ENCODE peak calls at places on chromosomes 5 and 9, in ten cellular contexts. One of them, this sample, is unnamed.

GRCh38 chr5:173679909-173680626 is 63.6 kb upstream of the BOD1 start:
- DNase-seq in mammary epithelial cell: no peak
- DNase-seq in fibroblast of the aortic adventitia: no peak
- DNase-seq in BE2C: no peak
- DNase-seq in GM20000: no peak
- DNase-seq in neural crest cell: no peak
- DNase-seq in mesothelial cell of epicardium: no peak
- DNase-seq in lung: no peak
- DNase-seq in GM13977: no peak
- DNase-seq in suprapubic skin: no peak
- DNase-seq in this sample: no peak

GRCh38 chr9:22817181-22817580 is 370.6 kb downstream of the DMRTA1 start:
- DNase-seq in GM13977: no peak
- DNase-seq in lung: no peak
- DNase-seq in BE2C: no peak
- DNase-seq in mesothelial cell of epicardium: no peak
- DNase-seq in suprapubic skin: no peak
- DNase-seq in neural crest cell: no peak
- DNase-seq in fibroblast of the aortic adventitia: peak
- DNase-seq in GM20000: no peak
- DNase-seq in mammary epithelial cell: no peak
- DNase-seq in this sample: no peak

GRCh38 chr5:101390317-101390908 is 487.3 kb upstream of the ST8SIA4 start:
- DNase-seq in lung: no peak
- DNase-seq in suprapubic skin: no peak
- DNase-seq in GM20000: peak
- DNase-seq in fibroblast of the aortic adventitia: peak
- DNase-seq in mesothelial cell of epicardium: no peak
- DNase-seq in BE2C: peak
- DNase-seq in mammary epithelial cell: peak
- DNase-seq in neural crest cell: peak
- DNase-seq in GM13977: no peak
- DNase-seq in this sample: no peak

GRCh38 chr9:111108946-111109345 is 70.7 kb upstream of the LPAR1 start:
- DNase-seq in fibroblast of the aortic adventitia: peak
- DNase-seq in lung: no peak
- DNase-seq in GM20000: no peak
- DNase-seq in GM13977: no peak
- DNase-seq in neural crest cell: no peak
- DNase-seq in mesothelial cell of epicardium: no peak
- DNase-seq in BE2C: no peak
- DNase-seq in mammary epithelial cell: peak
- DNase-seq in suprapubic skin: no peak
- DNase-seq in this sample: no peak

GRCh38 chr5:173764321-173765029 is 123.7 kb upstream of the CPEB4 start:
- DNase-seq in mammary epithelial cell: peak
- DNase-seq in BE2C: peak
- DNase-seq in mesothelial cell of epicardium: no peak
- DNase-seq in neural crest cell: peak
- DNase-seq in suprapubic skin: peak
- DNase-seq in fibroblast of the aortic adventitia: peak
- DNase-seq in lung: peak
- DNase-seq in GM13977: no peak
- DNase-seq in GM20000: no peak
- DNase-seq in this sample: no peak

GRCh38 chr9:127854169-127854833 is at the start of gene ENG:
- DNase-seq in GM20000: no peak
- DNase-seq in GM13977: no peak
- DNase-seq in suprapubic skin: peak
- DNase-seq in fibroblast of the aortic adventitia: peak
- DNase-seq in mesothelial cell of epicardium: no peak
- DNase-seq in lung: peak
- DNase-seq in neural crest cell: peak
- DNase-seq in BE2C: peak
- DNase-seq in mammary epithelial cell: peak
- DNase-seq in this sample: peak

GRCh38 chr5:16508730-16509531 is 43.3 kb upstream of the ZNF622 start:
- DNase-seq in BE2C: no peak
- DNase-seq in mesothelial cell of epicardium: no peak
- DNase-seq in suprapubic skin: no peak
- DNase-seq in lung: peak
- DNase-seq in GM20000: no peak
- DNase-seq in GM13977: no peak
- DNase-seq in fibroblast of the aortic adventitia: peak
- DNase-seq in mammary epithelial cell: peak
- DNase-seq in neural crest cell: no peak
- DNase-seq in this sample: no peak

GRCh38 chr9:1231998-1232919 is 182.1 kb downstream of the DMRT2 start:
- DNase-seq in mammary epithelial cell: peak
- DNase-seq in GM13977: no peak
- DNase-seq in lung: peak
- DNase-seq in mesothelial cell of epicardium: no peak
- DNase-seq in GM20000: no peak
- DNase-seq in neural crest cell: no peak
- DNase-seq in fibroblast of the aortic adventitia: peak
- DNase-seq in suprapubic skin: peak
- DNase-seq in BE2C: no peak
- DNase-seq in this sample: no peak

GRCh38 chr5:175844174-175844573 is 27.2 kb upstream of the CPLX2 start:
- DNase-seq in lung: no peak
- DNase-seq in GM20000: no peak
- DNase-seq in mesothelial cell of epicardium: no peak
- DNase-seq in neural crest cell: no peak
- DNase-seq in BE2C: no peak
- DNase-seq in GM13977: no peak
- DNase-seq in fibroblast of the aortic adventitia: no peak
- DNase-seq in mammary epithelial cell: no peak
- DNase-seq in suprapubic skin: no peak
- DNase-seq in this sample: no peak

GRCh38 chr5:82197550-82197949 is 80.6 kb downstream of the RPS23 start:
- DNase-seq in mesothelial cell of epicardium: no peak
- DNase-seq in GM20000: no peak
- DNase-seq in suprapubic skin: no peak
- DNase-seq in BE2C: no peak
- DNase-seq in GM13977: no peak
- DNase-seq in lung: no peak
- DNase-seq in fibroblast of the aortic adventitia: no peak
- DNase-seq in mammary epithelial cell: no peak
- DNase-seq in neural crest cell: no peak
- DNase-seq in this sample: no peak

GRCh38 chr9:134895849-134896833 is 15.5 kb downstream of the FCN2 start:
- DNase-seq in GM13977: no peak
- DNase-seq in lung: no peak
- DNase-seq in suprapubic skin: no peak
- DNase-seq in mammary epithelial cell: peak
- DNase-seq in fibroblast of the aortic adventitia: peak
- DNase-seq in GM20000: no peak
- DNase-seq in mesothelial cell of epicardium: peak
- DNase-seq in neural crest cell: no peak
- DNase-seq in BE2C: peak
- DNase-seq in this sample: no peak

GRCh38 chr5:43155394-43156096 is 34.8 kb downstream of the ZNF131 start:
- DNase-seq in lung: no peak
- DNase-seq in BE2C: no peak
- DNase-seq in suprapubic skin: no peak
- DNase-seq in GM13977: no peak
- DNase-seq in mesothelial cell of epicardium: no peak
- DNase-seq in neural crest cell: no peak
- DNase-seq in fibroblast of the aortic adventitia: no peak
- DNase-seq in GM20000: no peak
- DNase-seq in mammary epithelial cell: no peak
- DNase-seq in this sample: no peak

GRCh38 chr5:172868924-172869565 is 35.0 kb downstream of the ERGIC1 start:
- DNase-seq in BE2C: peak
- DNase-seq in neural crest cell: no peak
- DNase-seq in GM13977: no peak
- DNase-seq in fibroblast of the aortic adventitia: peak
- DNase-seq in suprapubic skin: peak
- DNase-seq in mammary epithelial cell: peak
- DNase-seq in lung: peak
- DNase-seq in mesothelial cell of epicardium: no peak
- DNase-seq in GM20000: no peak
- DNase-seq in this sample: no peak

GRCh38 chr5:160181965-160182622 is 47.2 kb upstream of the FABP6 start:
- DNase-seq in suprapubic skin: no peak
- DNase-seq in GM20000: no peak
- DNase-seq in neural crest cell: no peak
- DNase-seq in mesothelial cell of epicardium: no peak
- DNase-seq in fibroblast of the aortic adventitia: no peak
- DNase-seq in mammary epithelial cell: no peak
- DNase-seq in lung: no peak
- DNase-seq in GM13977: no peak
- DNase-seq in BE2C: no peak
- DNase-seq in this sample: peak

GRCh38 chr5:14123551-14123950 is 19.6 kb upstream of the TRIO start:
- DNase-seq in GM13977: no peak
- DNase-seq in BE2C: no peak
- DNase-seq in mammary epithelial cell: no peak
- DNase-seq in mesothelial cell of epicardium: no peak
- DNase-seq in neural crest cell: no peak
- DNase-seq in GM20000: no peak
- DNase-seq in lung: no peak
- DNase-seq in suprapubic skin: no peak
- DNase-seq in fibroblast of the aortic adventitia: no peak
- DNase-seq in this sample: no peak
- TF ChIP-seq CTCF in GM13977: no peak
- TF ChIP-seq CTCF in BE2C: no peak
- TF ChIP-seq CTCF in mammary epithelial cell: no peak
- TF ChIP-seq CTCF in mesothelial cell of epicardium: no peak
- TF ChIP-seq CTCF in neural crest cell: no peak
- TF ChIP-seq CTCF in GM20000: no peak
- TF ChIP-seq CTCF in lung: no peak
- TF ChIP-seq CTCF in suprapubic skin: no peak
- TF ChIP-seq CTCF in fibroblast of the aortic adventitia: no peak
- TF ChIP-seq CTCF in this sample: no peak

GRCh38 chr5:41122459-41122858 is 51.3 kb upstream of the MROH2B start:
- DNase-seq in GM13977: no peak
- DNase-seq in GM20000: no peak
- DNase-seq in lung: no peak
- DNase-seq in mammary epithelial cell: no peak
- DNase-seq in mesothelial cell of epicardium: no peak
- DNase-seq in suprapubic skin: no peak
- DNase-seq in neural crest cell: no peak
- DNase-seq in fibroblast of the aortic adventitia: no peak
- DNase-seq in BE2C: no peak
- DNase-seq in this sample: no peak
- TF ChIP-seq CTCF in GM13977: no peak
- TF ChIP-seq CTCF in GM20000: no peak
- TF ChIP-seq CTCF in lung: no peak
- TF ChIP-seq CTCF in mammary epithelial cell: no peak
- TF ChIP-seq CTCF in mesothelial cell of epicardium: no peak
- TF ChIP-seq CTCF in suprapubic skin: no peak
- TF ChIP-seq CTCF in neural crest cell: no peak
- TF ChIP-seq CTCF in fibroblast of the aortic adventitia: no peak
- TF ChIP-seq CTCF in BE2C: peak
- TF ChIP-seq CTCF in this sample: no peak

GRCh38 chr5:150389759-150390256 is 22.9 kb downstream of the CD74 start:
- DNase-seq in BE2C: no peak
- DNase-seq in GM20000: no peak
- DNase-seq in mammary epithelial cell: no peak
- DNase-seq in fibroblast of the aortic adventitia: no peak
- DNase-seq in suprapubic skin: no peak
- DNase-seq in lung: no peak
- DNase-seq in mesothelial cell of epicardium: no peak
- DNase-seq in neural crest cell: no peak
- DNase-seq in GM13977: no peak
- DNase-seq in this sample: no peak
- TF ChIP-seq CTCF in BE2C: no peak
- TF ChIP-seq CTCF in GM20000: no peak
- TF ChIP-seq CTCF in mammary epithelial cell: no peak
- TF ChIP-seq CTCF in fibroblast of the aortic adventitia: no peak
- TF ChIP-seq CTCF in suprapubic skin: no peak
- TF ChIP-seq CTCF in lung: no peak
- TF ChIP-seq CTCF in mesothelial cell of epicardium: no peak
- TF ChIP-seq CTCF in neural crest cell: no peak
- TF ChIP-seq CTCF in GM13977: no peak
- TF ChIP-seq CTCF in this sample: no peak

GRCh38 chr9:136614967-136615623 is 47.6 kb upstream of the EGFL7 start:
- DNase-seq in BE2C: no peak
- DNase-seq in lung: no peak
- DNase-seq in mesothelial cell of epicardium: no peak
- DNase-seq in suprapubic skin: no peak
- DNase-seq in fibroblast of the aortic adventitia: no peak
- DNase-seq in mammary epithelial cell: no peak
- DNase-seq in neural crest cell: no peak
- DNase-seq in GM13977: no peak
- DNase-seq in GM20000: no peak
- DNase-seq in this sample: no peak
- TF ChIP-seq CTCF in BE2C: no peak
- TF ChIP-seq CTCF in lung: no peak
- TF ChIP-seq CTCF in mesothelial cell of epicardium: no peak
- TF ChIP-seq CTCF in suprapubic skin: no peak
- TF ChIP-seq CTCF in fibroblast of the aortic adventitia: no peak
- TF ChIP-seq CTCF in mammary epithelial cell: no peak
- TF ChIP-seq CTCF in neural crest cell: no peak
- TF ChIP-seq CTCF in GM13977: no peak
- TF ChIP-seq CTCF in GM20000: no peak
- TF ChIP-seq CTCF in this sample: no peak

GRCh38 chr5:122371511-122372151 is 59.6 kb downstream of the SNCAIP start:
- DNase-seq in mesothelial cell of epicardium: no peak
- DNase-seq in BE2C: no peak
- DNase-seq in suprapubic skin: no peak
- DNase-seq in GM13977: no peak
- DNase-seq in fibroblast of the aortic adventitia: no peak
- DNase-seq in GM20000: no peak
- DNase-seq in neural crest cell: no peak
- DNase-seq in mammary epithelial cell: no peak
- DNase-seq in lung: no peak
- DNase-seq in this sample: no peak

GRCh38 chr5:122377023-122377422 is 65.0 kb downstream of the SNCAIP start:
- DNase-seq in mesothelial cell of epicardium: no peak
- DNase-seq in mammary epithelial cell: no peak
- DNase-seq in GM13977: no peak
- DNase-seq in BE2C: no peak
- DNase-seq in GM20000: no peak
- DNase-seq in neural crest cell: no peak
- DNase-seq in suprapubic skin: no peak
- DNase-seq in fibroblast of the aortic adventitia: peak
- DNase-seq in lung: no peak
- DNase-seq in this sample: no peak

GRCh38 chr5:122375801-122376200 is 63.8 kb downstream of the SNCAIP start:
- DNase-seq in GM20000: no peak
- DNase-seq in suprapubic skin: no peak
- DNase-seq in BE2C: no peak
- DNase-seq in lung: no peak
- DNase-seq in mammary epithelial cell: no peak
- DNase-seq in fibroblast of the aortic adventitia: no peak
- DNase-seq in neural crest cell: no peak
- DNase-seq in mesothelial cell of epicardium: no peak
- DNase-seq in GM13977: no peak
- DNase-seq in this sample: no peak

GRCh38 chr5:122376305-122376704 is 64.3 kb downstream of the SNCAIP start:
- DNase-seq in BE2C: no peak
- DNase-seq in GM13977: no peak
- DNase-seq in neural crest cell: no peak
- DNase-seq in GM20000: no peak
- DNase-seq in mammary epithelial cell: no peak
- DNase-seq in suprapubic skin: no peak
- DNase-seq in lung: no peak
- DNase-seq in mesothelial cell of epicardium: no peak
- DNase-seq in fibroblast of the aortic adventitia: no peak
- DNase-seq in this sample: no peak
- TF ChIP-seq CTCF in BE2C: no peak
- TF ChIP-seq CTCF in GM13977: no peak
- TF ChIP-seq CTCF in neural crest cell: no peak
- TF ChIP-seq CTCF in GM20000: no peak
- TF ChIP-seq CTCF in mammary epithelial cell: no peak
- TF ChIP-seq CTCF in suprapubic skin: no peak
- TF ChIP-seq CTCF in lung: no peak
- TF ChIP-seq CTCF in mesothelial cell of epicardium: no peak
- TF ChIP-seq CTCF in fibroblast of the aortic adventitia: no peak
- TF ChIP-seq CTCF in this sample: no peak

This sample was measured in glutamatergic neuron.